ENCODE peak calls at places on chromosomes 12 and 14, in ten cellular contexts. K is CD8-positive, alpha-beta memory T cell; P is cardiac muscle cell; W is breast epithelium; A is hepatocyte; Q is neuronal stem cell; L is adrenal gland; B is Karpas-422; G is lung; S is heart right ventricle. M is an unnamed sample.

GRCh38 chr12:115709410-115710065 is 568.0 kb downstream of the MED13L start:
- DNase-seq in A (no peak), S (peak), K (no peak), B (no peak), G (no peak), Q (no peak), W (no peak), P (no peak), L (peak), M (no peak)

GRCh38 chr14:100018054-100018453 is 47.2 kb upstream of the EVL start:
- DNase-seq in W (no peak), A (no peak), P (no peak), K (no peak), S (no peak), G (no peak), L (no peak), B (no peak), Q (no peak), M (no peak)

GRCh38 chr14:22313172-22313801 is 275.7 kb downstream of the DAD1 start:
- DNase-seq in G (no peak), A (no peak), Q (no peak), W (no peak), B (no peak), P (no peak), S (no peak), K (no peak), L (no peak), M (no peak)

GRCh38 chr12:10722905-10723866 is at the start of gene YBX3:
- DNase-seq in B (no peak), G (peak), P (peak), L (peak), W (peak), A (peak), S (peak), Q (peak), K (peak), M (no peak)

GRCh38 chr12:57837779-57838562 is 8.6 kb downstream of the CTDSP2 start:
- DNase-seq in S (peak), W (no peak), A (peak), Q (no peak), G (peak), L (peak), K (no peak), P (peak), B (no peak), M (no peak)

GRCh38 chr12:11508699-11509098 is 113.3 kb upstream of the PRB2 start:
- DNase-seq in P (no peak), L (peak), A (no peak), Q (no peak), B (no peak), K (no peak), G (no peak), S (no peak), W (no peak), M (no peak)

GRCh38 chr12:64752833-64753238 is 6.4 kb downstream of the GNS start:
- DNase-seq in S (no peak), Q (no peak), A (no peak), G (no peak), L (peak), P (no peak), K (no peak), B (no peak), W (no peak), M (no peak)

GRCh38 chr14:61280526-61281185 is 482 bp downstream of the TMEM30B start:
- DNase-seq in G (peak), P (peak), Q (no peak), W (peak), L (peak), B (no peak), K (peak), S (peak), A (peak), M (no peak)

GRCh38 chr12:108773798-108774788 is 42.8 kb upstream of the CORO1C start:
- DNase-seq in W (peak), G (peak), L (peak), K (no peak), P (no peak), Q (no peak), S (peak), A (peak), B (no peak), M (peak)

GRCh38 chr14:106393742-106394141 is 867.4 kb downstream of the TMEM121 start:
- DNase-seq in P (no peak), A (no peak), K (no peak), W (no peak), Q (no peak), G (no peak), L (no peak), S (no peak), B (no peak), M (no peak)

GRCh38 chr12:66131067-66131688 is 628 bp upstream of the LLPH start:
- DNase-seq in A (no peak), Q (no peak), K (no peak), S (no peak), G (no peak), L (no peak), B (peak), W (no peak), P (no peak), M (no peak)

GRCh38 chr12:62832528-62832927 is 102.4 kb downstream of the PPM1H start:
- DNase-seq in B (no peak), Q (no peak), A (peak), K (no peak), S (no peak), W (no peak), G (no peak), L (no peak), P (no peak), M (no peak)

GRCh38 chr14:106062502-106063272 is 536.3 kb downstream of the TMEM121 start:
- DNase-seq in B (no peak), K (no peak), A (no peak), S (no peak), G (no peak), P (no peak), W (no peak), Q (no peak), L (no peak), M (no peak)

GRCh38 chr12:38157933-38158401 is 158.6 kb upstream of the ALG10B start:
- DNase-seq in P (no peak), L (no peak), G (no peak), S (no peak), A (no peak), Q (no peak), B (no peak), W (peak), K (no peak), M (no peak)

GRCh38 chr12:91603060-91603459 is 420.4 kb upstream of the DCN start:
- DNase-seq in B (no peak), P (no peak), Q (no peak), S (no peak), A (no peak), W (no peak), G (no peak), L (no peak), K (no peak), M (no peak)

GRCh38 chr12:100753837-100754236 is 40.7 kb upstream of the ANO4 start:
- DNase-seq in P (no peak), W (no peak), K (no peak), Q (no peak), L (no peak), G (no peak), A (no peak), B (no peak), S (no peak), M (peak)

GRCh38 chr14:103568952-103569351 is 6.2 kb downstream of the COA8 start:
- DNase-seq in B (no peak), K (no peak), W (no peak), G (no peak), Q (no peak), L (no peak), S (no peak), A (no peak), P (no peak), M (no peak)

GRCh38 chr12:86261606-86262005 is 5.4 kb upstream of the MGAT4C start:
- DNase-seq in B (peak), A (no peak), L (no peak), W (no peak), Q (no peak), K (no peak), S (no peak), G (no peak), P (no peak), M (no peak)

DNA sequence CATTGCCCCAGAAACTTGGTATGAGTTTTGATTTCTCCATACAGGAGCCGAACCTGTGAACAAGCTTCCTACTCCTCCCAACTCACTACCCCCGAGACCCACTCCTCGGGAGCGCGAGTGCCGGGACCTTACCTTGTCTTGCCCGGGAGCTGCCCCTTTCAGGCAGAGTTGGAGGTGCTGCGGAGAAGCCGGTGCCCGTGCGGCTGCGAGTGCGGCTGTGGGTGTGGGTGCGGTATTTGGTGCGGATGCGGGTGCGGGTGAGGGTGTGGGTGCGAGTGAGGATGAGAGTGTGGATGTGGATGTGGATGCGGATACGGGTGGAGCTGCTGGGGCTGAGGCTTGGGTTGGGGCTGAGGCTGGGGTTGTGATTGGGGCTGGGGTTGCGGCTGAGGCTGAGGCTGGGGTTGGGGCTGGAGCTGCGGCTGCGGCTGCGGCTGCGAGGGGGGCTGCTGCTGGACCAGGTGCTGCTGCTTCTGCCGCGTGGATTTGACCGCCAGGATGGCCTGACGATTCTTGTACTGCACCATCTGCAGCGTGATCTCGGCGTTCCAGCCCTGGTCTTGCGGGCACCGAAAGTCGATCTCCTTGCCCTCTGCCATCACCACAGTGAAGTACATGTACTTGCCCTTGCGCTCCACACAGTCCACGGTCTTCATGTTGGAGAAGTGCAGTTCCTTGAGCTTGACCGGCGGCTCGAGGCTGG is 1.0 kb downstream of the PHLDA1 start:
- DNase-seq in B (peak), G (no peak), A (peak), K (peak), S (peak), P (peak), L (peak), Q (no peak), W (peak), M (no peak)
- H3K27ac ChIP-seq in B (peak), G (peak), A (peak), K (peak), S (peak), P (peak), L (peak), Q (no peak), W (peak), M (peak)

GRCh38 chr12:3171195-3171591 is 94.0 kb downstream of the TSPAN9 start:
- DNase-seq in B (no peak), W (no peak), A (peak), Q (no peak), K (no peak), S (no peak), P (no peak), G (no peak), L (no peak), M (no peak)
- H3K27ac ChIP-seq in B (no peak), W (no peak), A (peak), Q (no peak), K (no peak), S (no peak), P (no peak), G (no peak), L (no peak), M (peak)

GRCh38 chr12:113142173-113142885 is 6.8 kb upstream of the RASAL1 start:
- DNase-seq in G (no peak), S (no peak), A (no peak), P (no peak), K (no peak), B (no peak), W (peak), Q (no peak), L (peak), M (no peak)
- H3K27ac ChIP-seq in G (no peak), S (no peak), A (no peak), P (no peak), K (no peak), B (no peak), W (peak), Q (no peak), L (peak), M (no peak)

DNA sequence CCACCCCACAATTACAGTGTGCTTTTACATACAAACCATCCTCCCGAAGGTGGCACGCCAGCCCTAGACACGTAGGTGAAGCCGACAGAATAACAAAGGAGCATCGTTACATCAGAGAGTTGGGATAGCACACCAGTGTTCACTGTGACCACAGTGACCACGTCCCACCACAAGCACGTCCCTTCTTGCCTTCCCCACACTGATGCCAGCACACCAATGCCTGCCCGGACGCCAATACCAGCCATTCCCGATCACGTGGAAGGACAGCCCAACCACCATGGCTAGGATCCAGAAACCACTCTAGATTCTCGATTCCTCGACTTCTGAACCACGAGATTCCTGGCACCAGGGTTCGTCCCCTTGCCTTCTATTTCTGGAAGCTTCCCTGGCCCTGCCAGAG is 48.0 kb upstream of the GPR68 start:
- DNase-seq in P (no peak), S (no peak), G (no peak), W (peak), B (no peak), L (no peak), Q (no peak), K (no peak), A (no peak), M (no peak)
- H3K27ac ChIP-seq in P (no peak), S (no peak), G (no peak), W (peak), B (no peak), L (no peak), Q (no peak), K (no peak), A (no peak), M (no peak)

DNA sequence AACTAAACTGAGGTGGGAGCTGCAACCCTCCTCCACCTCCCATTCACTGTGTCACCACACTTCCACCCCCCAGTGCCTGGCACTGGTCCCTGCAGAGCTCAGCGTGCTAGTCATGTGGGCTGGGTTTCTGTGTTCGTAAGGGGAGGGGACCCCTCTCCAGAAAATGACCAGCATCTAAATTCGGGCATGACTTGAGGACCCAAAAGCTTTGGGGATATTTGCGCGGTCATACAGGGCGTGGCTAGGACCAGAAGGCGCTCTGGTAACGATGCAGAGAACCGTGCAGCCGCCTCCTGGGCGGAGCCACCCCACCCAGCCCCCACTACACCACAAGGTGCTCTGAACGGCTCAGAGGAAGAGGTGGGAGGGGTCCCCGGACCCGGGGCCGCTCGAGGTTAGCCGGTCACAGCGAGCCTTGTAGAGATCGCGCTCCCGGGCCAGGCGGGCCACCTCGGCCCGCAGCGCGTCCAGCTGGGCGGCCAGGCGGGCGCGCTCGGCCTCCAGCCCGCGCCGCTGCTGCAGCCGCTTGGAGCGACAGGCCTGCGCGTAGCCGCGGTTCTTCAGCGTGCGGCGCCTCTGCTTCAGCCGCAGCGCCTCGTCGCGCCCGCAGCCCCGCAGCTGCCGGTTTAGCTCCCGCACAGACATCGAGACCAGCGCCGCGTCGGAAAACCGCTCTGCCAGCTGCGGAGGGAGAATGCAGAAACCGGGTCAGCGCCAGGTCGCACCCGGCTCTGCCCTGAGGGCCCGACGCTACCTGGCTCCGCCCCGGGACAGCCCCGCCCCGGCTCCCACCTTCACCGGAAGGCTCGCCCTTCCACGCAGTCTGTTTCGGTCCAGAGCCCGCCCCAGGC is 9.8 kb downstream of the CPNE6 start:
- DNase-seq in W (no peak), L (no peak), B (peak), S (peak), P (peak), K (peak), G (peak), A (peak), Q (no peak), M (no peak)
- H3K27ac ChIP-seq in W (peak), L (peak), B (no peak), S (no peak), P (no peak), K (peak), G (no peak), A (no peak), Q (no peak), M (no peak)

GRCh38 chr12:48074266-48074665 is 31.6 kb downstream of the SENP1 start:
- DNase-seq in A (no peak), L (no peak), W (no peak), B (no peak), Q (no peak), K (no peak), P (no peak), S (no peak), G (no peak), M (no peak)

GRCh38 chr12:48072266-48072665 is 33.6 kb downstream of the SENP1 start:
- DNase-seq in P (no peak), B (no peak), Q (no peak), K (no peak), S (no peak), G (no peak), W (no peak), A (no peak), L (no peak), M (no peak)

GRCh38 chr12:48078901-48079300 is 27.0 kb downstream of the SENP1 start:
- DNase-seq in P (no peak), W (peak), G (no peak), L (no peak), Q (no peak), A (no peak), S (no peak), B (no peak), K (no peak), M (no peak)

GRCh38 chr12:48077111-48077510 is 28.8 kb downstream of the SENP1 start:
- DNase-seq in W (no peak), S (no peak), A (no peak), P (no peak), B (no peak), Q (no peak), L (no peak), G (no peak), K (no peak), M (no peak)

DNA sequence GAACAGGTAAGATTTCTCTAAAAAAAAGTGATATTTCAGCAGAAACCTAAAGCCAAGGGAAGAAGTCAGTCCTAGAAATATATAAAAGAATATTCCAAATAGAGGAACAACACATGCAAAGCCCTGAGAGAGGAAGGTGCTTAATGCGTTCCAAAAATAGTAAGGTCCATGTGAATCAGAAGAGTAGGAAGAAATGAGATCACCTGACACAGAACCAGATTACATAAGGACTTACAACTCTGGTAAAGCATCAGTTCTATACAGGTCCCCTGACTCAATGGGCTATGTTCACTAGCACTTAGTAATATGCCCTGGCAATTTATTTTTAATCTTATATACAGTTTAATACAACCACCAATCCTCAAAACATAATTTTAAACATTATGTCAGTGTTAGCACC is 30.0 kb downstream of the SENP1 start:
- DNase-seq in G (no peak), P (peak), L (no peak), A (no peak), W (no peak), K (no peak), Q (no peak), S (no peak), B (no peak), M (no peak)
- H3K27ac ChIP-seq in G (no peak), P (no peak), L (no peak), A (no peak), W (no peak), K (no peak), Q (no peak), S (no peak), B (no peak), M (no peak)

M was measured in epithelial cell of prostate.